ENCODE peak calls at places on chromosomes 4 and X, in six cellular contexts. Y, S, P, M, K and N are unnamed samples. For H3K4me1, the result is how much of the 10 kb centered on the place peaks cover.

GRCh38 chrX:24081661-24082154 is 27.0 kb downstream of the EIF2S3 start:
- DNase-seq in P (peak), K (peak), Y (no peak), S (peak), M (peak), N (peak)

GRCh38 chrX:105331244-105331643 is 110.8 kb upstream of the TEX13A start:
- DNase-seq in M (no peak), S (no peak), P (no peak), K (no peak), Y (no peak), N (no peak)

GRCh38 chr4:152747444-152747843 is 32.1 kb downstream of the TIGD4 start:
- DNase-seq in Y (no peak), S (no peak), M (no peak), K (no peak), P (no peak), N (no peak)

GRCh38 chr4:64617813-64618212 is 208.6 kb upstream of the TECRL start:
- DNase-seq in Y (no peak), P (no peak), S (no peak), M (no peak), K (no peak), N (no peak)

GRCh38 chr4:8817081-8817812 is 54.4 kb downstream of the HMX1 start:
- DNase-seq in S (no peak), Y (peak), K (peak), M (no peak), P (no peak), N (no peak)

GRCh38 chr4:148874331-148874730 is 432.1 kb upstream of the NR3C2 start:
- DNase-seq in M (no peak), Y (no peak), K (no peak), P (no peak), S (peak), N (no peak)

GRCh38 chr4:158858410-158859189 is 89.8 kb downstream of the FNIP2 start:
- DNase-seq in S (no peak), K (no peak), Y (no peak), P (no peak), M (no peak), N (no peak)

GRCh38 chrX:323721-324628 is 5.4 kb upstream of the GTPBP6 start:
- DNase-seq in Y (peak), P (peak), K (peak), S (peak), M (peak), N (peak)

GRCh38 chr4:38177792-38178665 is 217.8 kb downstream of the PTTG2 start:
- DNase-seq in S (peak), P (no peak), M (no peak), K (peak), Y (peak), N (peak)

GRCh38 chr4:7296661-7297335 is 104.5 kb downstream of the SORCS2 start:
- DNase-seq in Y (no peak), S (no peak), M (no peak), P (no peak), K (no peak), N (no peak)

GRCh38 chrX:21711126-21711847 is 46.6 kb downstream of the SMPX start:
- DNase-seq in Y (no peak), M (no peak), K (no peak), S (no peak), P (no peak), N (no peak)

GRCh38 chr4:99630857-99631256 is 26.8 kb downstream of the C4orf54 start:
- DNase-seq in Y (no peak), S (no peak), P (no peak), K (no peak), M (no peak), N (no peak)

GRCh38 chrX:130878350-130879341 is 24.4 kb downstream of the ENOX2 start:
- DNase-seq in M (peak), S (peak), Y (no peak), P (peak), K (no peak), N (no peak)

GRCh38 chr4:150593996-150594395 is 12.0 kb downstream of the MAB21L2 start:
- DNase-seq in S (no peak), P (no peak), M (no peak), K (no peak), Y (no peak), N (no peak)

GRCh38 chr4:128107766-128108165 is 46.7 kb downstream of the LARP1B start:
- DNase-seq in K (no peak), S (no peak), P (no peak), M (no peak), Y (no peak), N (no peak)

GRCh38 chrX:39895228-39896110 is 202.3 kb downstream of the BCOR start:
- DNase-seq in Y (no peak), S (peak), M (no peak), P (no peak), K (no peak), N (no peak)

GRCh38 chr4:141131738-141132688 is 1.3 kb downstream of the RNF150 start:
- DNase-seq in K (peak), S (peak), M (peak), Y (peak), P (no peak), N (peak)

GRCh38 chr4:153785830-153786721 is 2.8 kb downstream of the SFRP2 start:
- DNase-seq in M (no peak), K (no peak), S (no peak), P (peak), Y (no peak), N (no peak)

GRCh38 chr4:40310225-40310624 is 24.9 kb upstream of the CHRNA9 start:
- DNase-seq in Y (no peak), K (no peak), P (no peak), M (no peak), S (no peak), N (peak)

GRCh38 chr4:185783574-185783973 is 28.4 kb downstream of the SORBS2 start:
- DNase-seq in Y (no peak), M (no peak), P (no peak), K (no peak), S (no peak), N (no peak)

GRCh38 chr4:915041-915474 is 17.1 kb downstream of the GAK start:
- DNase-seq in M (peak), K (peak), P (no peak), Y (peak), S (peak), N (peak)

GRCh38 chrX:69136546-69137331 is 28.5 kb downstream of the PJA1 start:
- DNase-seq in Y (no peak), S (no peak), M (no peak), P (no peak), K (peak), N (peak)

DNA sequence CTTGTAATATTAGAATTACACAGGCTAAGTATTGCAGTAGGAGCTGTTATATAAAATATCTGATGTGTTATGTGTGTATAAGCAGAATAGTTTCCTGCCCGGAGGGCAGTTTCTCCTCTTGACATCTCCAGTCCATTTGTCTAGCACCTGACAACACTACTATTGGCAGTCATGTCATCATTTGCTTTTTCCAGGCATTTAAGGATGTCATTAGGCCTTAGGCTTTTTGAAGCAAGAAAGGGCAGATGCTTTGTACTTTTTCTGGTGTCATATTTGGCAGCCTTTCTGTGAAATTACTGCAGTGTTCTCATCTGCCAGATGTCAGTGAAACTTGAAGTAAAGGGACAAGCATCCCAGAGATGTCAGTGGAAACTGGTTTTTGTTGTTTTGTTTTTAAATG is 2017.6 kb upstream of the IGFBP7 start:
- DNase-seq in P (no peak), K (no peak), M (no peak), Y (no peak), S (no peak), N (no peak)
- TF ChIP-seq POLR2AphosphoS5 in P (no peak), K (no peak), M (no peak), Y (no peak), S (no peak), N (no peak)

DNA sequence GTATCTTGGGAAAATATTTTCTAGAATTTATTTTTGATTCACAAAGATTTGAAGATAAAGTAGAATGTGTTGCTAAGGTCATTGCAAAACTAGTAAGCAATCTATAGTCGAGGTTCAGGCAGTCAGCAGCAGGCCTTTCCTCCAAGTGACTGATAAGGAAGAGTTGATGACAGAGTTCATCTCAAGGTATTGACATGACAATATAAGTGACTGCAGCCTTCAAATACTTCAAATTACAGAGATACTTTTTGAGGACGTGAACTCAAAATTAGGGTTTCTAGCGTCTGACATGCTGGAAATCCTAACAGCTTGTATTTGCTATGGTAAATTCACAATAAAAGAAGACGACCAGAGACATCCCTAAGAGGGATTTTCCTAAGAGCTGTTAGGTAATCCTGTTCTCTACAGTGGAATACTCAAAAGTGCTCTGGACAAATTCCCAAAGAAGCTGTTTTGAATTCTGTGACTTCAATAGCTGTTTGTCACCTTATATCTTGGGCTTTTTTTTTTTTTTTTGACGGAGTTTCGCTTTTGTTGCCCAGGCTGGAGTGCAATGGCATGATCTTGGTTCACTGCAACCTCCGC is 7.4 kb downstream of the ARHGAP10 start:
- DNase-seq in K (no peak), P (no peak), S (no peak), M (no peak), Y (no peak), N (no peak)
- H3K4me1 ChIP-seq in K (under half), P (under half), S (under half), M (under half), Y (under half), N (half or more)

GRCh38 chr4:80233390-80233789 is 33.1 kb upstream of the FGF5 start:
- DNase-seq in Y (no peak), P (no peak), S (no peak), M (no peak), K (no peak), N (no peak)
- TF ChIP-seq CTCF in Y (no peak), P (no peak), S (no peak), M (no peak), K (no peak), N (no peak)

DNA sequence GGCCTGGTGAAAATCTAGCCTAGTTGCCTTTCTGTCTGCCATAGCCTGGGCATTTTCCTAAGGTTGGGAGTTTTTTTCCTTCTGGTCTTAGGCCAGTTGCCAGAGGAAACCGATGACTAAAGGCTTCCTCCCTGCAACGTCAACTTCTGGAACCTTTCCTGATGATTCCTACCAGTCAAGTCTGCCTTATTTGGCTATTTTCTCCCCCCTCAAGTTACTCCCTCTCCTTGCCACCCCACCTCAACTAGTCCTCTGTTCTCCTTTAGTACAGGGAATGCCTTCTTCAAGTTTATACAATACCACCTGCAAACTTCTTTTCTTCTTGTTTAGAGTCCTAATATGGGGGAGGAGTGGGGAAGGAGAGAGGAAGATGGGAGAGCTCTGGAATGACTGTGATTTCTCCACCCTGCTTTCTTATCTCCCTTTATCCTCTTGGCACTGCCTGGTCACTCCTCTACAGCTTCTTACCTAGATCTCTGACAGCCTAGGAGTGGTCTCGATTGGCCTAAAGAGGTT is 10.6 kb downstream of the MSN start:
- DNase-seq in K (no peak), M (no peak), S (no peak), P (peak), Y (no peak), N (peak)
- TF ChIP-seq POLR2AphosphoS5 in K (peak), M (no peak), S (peak), P (no peak), Y (no peak), N (peak)

DNA sequence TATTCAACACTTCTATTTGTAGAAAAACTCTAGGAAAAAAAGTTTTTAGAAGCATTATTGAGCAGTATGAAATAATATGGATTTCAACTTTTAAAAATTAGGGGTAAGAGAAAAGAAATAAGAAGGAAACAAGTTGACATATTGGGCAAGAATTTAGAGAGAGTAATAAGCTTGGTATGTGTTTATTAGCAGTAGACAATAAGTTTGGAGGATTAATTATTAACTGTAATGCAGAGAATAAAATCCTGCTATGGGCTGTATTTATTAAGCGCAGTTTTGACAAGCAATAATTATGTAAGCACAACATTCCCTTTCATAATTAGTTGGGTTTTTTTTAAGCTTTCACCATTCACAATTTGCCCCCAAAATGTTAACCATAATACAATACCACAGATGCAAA is 162.7 kb upstream of the SLC7A11 start:
- DNase-seq in M (no peak), K (no peak), P (no peak), S (no peak), Y (no peak), N (no peak)
- H3K4me1 ChIP-seq in M (under half), K (under half), P (under half), S (under half), Y (under half), N (under half)

DNA sequence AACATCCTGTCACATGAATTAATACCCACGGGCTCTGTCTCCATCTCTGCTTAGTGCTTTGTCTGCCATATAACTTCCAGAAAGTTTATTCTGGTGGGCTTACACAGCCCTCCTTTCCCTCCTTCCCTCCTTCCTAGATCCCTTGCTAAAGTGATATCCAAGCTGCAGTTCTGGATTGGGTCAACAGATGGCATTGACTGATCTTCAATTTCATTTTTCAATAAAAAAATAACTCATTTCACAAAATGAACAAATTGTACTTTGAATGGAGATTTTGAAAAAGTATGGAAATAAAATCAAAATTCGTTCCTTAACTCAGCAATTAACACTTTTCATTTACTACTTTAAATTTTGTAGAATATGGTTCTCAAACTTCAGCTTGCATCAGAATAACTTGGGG is 94.9 kb downstream of the NXF2 start:
- DNase-seq in M (no peak), Y (no peak), P (no peak), S (no peak), K (no peak), N (no peak)
- TF ChIP-seq CTCF in M (no peak), Y (no peak), P (no peak), S (no peak), K (no peak), N (no peak)

GRCh38 chr4:28225005-28225404 is 1364.4 kb downstream of the STIM2 start:
- DNase-seq in S (no peak), P (peak), M (no peak), K (no peak), Y (no peak), N (no peak)

GRCh38 chr4:28226962-28227361 is 1366.3 kb downstream of the STIM2 start:
- DNase-seq in Y (no peak), P (no peak), M (no peak), K (no peak), S (no peak), N (no peak)

GRCh38 chr4:28229092-28229491 is 1368.5 kb downstream of the STIM2 start:
- DNase-seq in M (no peak), P (no peak), K (no peak), Y (no peak), S (no peak), N (no peak)

GRCh38 chr4:28228575-28228974 is 1367.9 kb downstream of the STIM2 start:
- DNase-seq in S (no peak), K (no peak), P (no peak), Y (no peak), M (no peak), N (no peak)

DNA sequence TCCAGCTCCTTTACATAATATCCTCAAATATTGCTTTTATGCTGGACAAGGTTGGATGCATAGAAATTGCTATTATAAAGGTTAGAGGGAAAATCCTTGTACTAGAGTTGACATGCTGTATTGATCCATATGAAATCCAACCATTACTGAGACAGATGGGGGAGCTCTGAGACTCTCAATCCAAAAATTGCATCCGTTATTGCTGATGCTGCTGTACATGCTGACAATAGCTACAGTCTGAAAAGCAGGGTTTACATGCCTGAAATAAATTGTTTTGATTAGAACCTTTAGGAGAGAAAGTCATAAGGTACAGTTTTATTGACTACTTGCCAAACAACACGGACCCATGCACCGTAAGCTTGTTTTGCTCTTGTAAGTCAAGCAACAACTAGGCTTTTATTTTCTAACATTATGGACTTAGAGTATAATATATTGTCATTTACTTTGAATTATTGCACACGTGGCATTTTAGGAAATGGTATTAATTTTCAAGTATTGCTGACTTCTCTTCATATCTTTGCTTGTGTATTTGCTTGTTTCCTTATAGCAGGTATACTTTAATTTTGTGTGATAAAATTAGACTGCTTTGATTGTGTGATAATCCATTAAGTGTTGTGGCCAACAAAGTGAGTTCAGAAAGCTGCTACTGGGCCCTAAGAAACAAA is 1365.2 kb downstream of the STIM2 start:
- DNase-seq in Y (no peak), S (no peak), P (no peak), M (no peak), K (no peak), N (no peak)
- TF ChIP-seq POLR2AphosphoS5 in Y (no peak), S (no peak), P (no peak), M (no peak), K (no peak), N (no peak)

DNA sequence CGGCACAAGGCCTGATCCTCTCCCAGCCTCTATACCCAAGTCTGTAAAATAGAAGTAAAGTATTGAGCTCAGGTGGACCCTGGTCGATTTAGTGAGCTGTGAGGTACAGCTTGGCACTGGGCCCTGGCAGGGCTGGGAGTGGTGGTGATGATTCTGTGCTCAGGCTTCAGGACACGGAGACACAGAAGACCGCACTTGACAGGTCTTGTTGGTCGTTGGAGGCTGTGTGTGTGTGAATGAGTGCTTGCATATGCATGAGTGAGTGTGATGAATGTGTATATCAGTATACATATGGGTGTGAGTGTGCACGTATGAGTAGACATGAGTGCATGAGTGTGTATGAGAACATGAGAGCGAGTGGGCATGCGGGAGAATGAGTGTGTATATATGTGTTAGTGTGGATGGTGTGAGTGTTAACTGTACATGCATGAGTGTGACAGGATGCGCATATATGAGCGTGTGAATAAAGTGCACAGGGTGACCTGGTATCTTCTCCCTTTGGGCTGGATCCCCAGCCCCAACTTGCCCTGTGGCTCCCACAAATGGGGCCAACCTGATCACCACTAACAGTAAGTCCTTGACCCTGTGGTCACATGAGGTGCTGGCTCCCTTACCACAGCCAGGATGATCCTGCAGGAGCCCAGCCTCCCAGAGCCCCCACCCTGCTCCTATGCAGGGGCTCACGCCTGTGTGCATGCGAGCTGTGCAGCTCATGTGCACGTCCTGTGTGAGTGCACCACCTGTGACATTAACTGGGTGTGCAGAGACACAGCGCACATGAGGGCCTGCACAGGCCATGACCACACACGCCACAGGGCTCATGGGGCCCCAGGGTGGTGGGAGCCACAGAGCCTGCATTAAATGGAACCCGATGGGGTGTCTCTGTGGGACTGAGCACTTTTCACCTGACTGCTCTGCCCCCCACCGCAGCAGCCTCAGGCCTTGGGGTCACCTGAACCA is 20.8 kb downstream of the SH3BP2 start:
- DNase-seq in S (no peak), Y (no peak), M (no peak), P (no peak), K (no peak), N (no peak)
- H3K4me1 ChIP-seq in S (under half), Y (half or more), M (under half), P (under half), K (half or more), N (under half)

GRCh38 chr4:82842593-82842992 is 44.0 kb upstream of the SCD5 start:
- DNase-seq in S (no peak), M (no peak), K (no peak), P (no peak), Y (no peak), N (no peak)
- TF ChIP-seq CTCF in S (peak), M (no peak), K (no peak), P (peak), Y (no peak), N (no peak)

GRCh38 chr4:31081375-31081774 is 361.2 kb downstream of the PCDH7 start:
- DNase-seq in K (no peak), Y (no peak), S (no peak), P (no peak), M (no peak), N (no peak)
- TF ChIP-seq POLR2AphosphoS5 in K (no peak), Y (no peak), S (no peak), P (no peak), M (no peak), N (no peak)